ENCODE peak calls at places on chromosomes 5 and 9, in four cellular contexts. D, N, E and J are unnamed samples.

GRCh38 chr9:9754186-9754585 is 858.6 kb downstream of the PTPRD start:
- DNase-seq in D (no peak), N (no peak), E (no peak), J (no peak)

GRCh38 chr5:93585054-93585751 is 2.2 kb downstream of the NR2F1 start:
- DNase-seq in D (no peak), N (no peak), E (peak), J (no peak)

GRCh38 chr5:81950996-81951395 is 20.8 kb upstream of the ATG10 start:
- DNase-seq in D (no peak), N (no peak), E (peak), J (no peak)

GRCh38 chr9:15146121-15146820 is 160.7 kb downstream of the TTC39B start:
- DNase-seq in D (no peak), N (no peak), E (no peak), J (no peak)

GRCh38 chr5:135954899-135955298 is at the start of gene LECT2:
- DNase-seq in D (no peak), N (no peak), E (no peak), J (no peak)

GRCh38 chr5:112960316-112960715 is 16.3 kb upstream of the DCP2 start:
- DNase-seq in D (no peak), N (no peak), E (no peak), J (no peak)

GRCh38 chr5:109769597-109770291 is 80.0 kb downstream of the MAN2A1 start:
- DNase-seq in D (no peak), N (no peak), E (peak), J (no peak)

GRCh38 chr5:91182763-91183162 is 200.4 kb downstream of the ARRDC3 start:
- DNase-seq in D (peak), N (no peak), E (peak), J (no peak)

GRCh38 chr5:138601444-138601843 is 26.2 kb upstream of the HSPA9 start:
- DNase-seq in D (peak), N (no peak), E (peak), J (no peak)

GRCh38 chr9:126419475-126419874 is 92.8 kb downstream of the MVB12B start:
- DNase-seq in D (no peak), N (no peak), E (no peak), J (no peak)

GRCh38 chr9:4117835-4118610 is 181.8 kb downstream of the GLIS3 start:
- DNase-seq in D (no peak), N (no peak), E (no peak), J (no peak)

GRCh38 chr5:16654647-16655334 is 38.0 kb upstream of the RETREG1 start:
- DNase-seq in D (no peak), N (no peak), E (no peak), J (no peak)

GRCh38 chr5:2608391-2608790 is 143.1 kb downstream of the IRX2 start:
- DNase-seq in D (no peak), N (no peak), E (no peak), J (no peak)

GRCh38 chr5:23352437-23352836 is 155.0 kb upstream of the PRDM9 start:
- DNase-seq in D (no peak), N (no peak), E (peak), J (no peak)

GRCh38 chr9:105114318-105114717 is 130.1 kb upstream of the SLC44A1 start:
- DNase-seq in D (no peak), N (no peak), E (no peak), J (no peak)

GRCh38 chr5:143836161-143836725 is 24.3 kb downstream of the HMHB1 start:
- DNase-seq in D (no peak), N (no peak), E (no peak), J (no peak)

GRCh38 chr5:177478711-177479646 is 5.5 kb upstream of the DBN1 start:
- DNase-seq in D (no peak), N (peak), E (peak), J (no peak)

GRCh38 chr5:45288746-45289145 is 407.4 kb downstream of the HCN1 start:
- DNase-seq in D (no peak), N (no peak), E (no peak), J (no peak)

GRCh38 chr9:131840220-131840619 is 100.3 kb upstream of the RAPGEF1 start:
- DNase-seq in D (no peak), N (no peak), E (no peak), J (no peak)

GRCh38 chr5:34570721-34571379 is 85.3 kb upstream of the RAI14 start:
- DNase-seq in D (peak), N (no peak), E (peak), J (no peak)